ENCODE peak calls at places on chromosomes 12 and 14, in nine cellular contexts. One of them, this sample, is unnamed.

GRCh38 chr12:54364413-54364812 is at the start of gene GPR84:
- DNase-seq in neural progenitor cell: no peak
- DNase-seq in SK-N-SH: no peak
- DNase-seq in MM.1S: peak
- DNase-seq in GM23338: no peak
- DNase-seq in hepatocyte: no peak
- DNase-seq in HCT116: no peak
- DNase-seq in GM23248: no peak
- DNase-seq in PC-3: no peak
- DNase-seq in this sample: peak

GRCh38 chr12:44875954-44876553 is at the start of gene NELL2:
- DNase-seq in PC-3: peak
- DNase-seq in GM23338: peak
- DNase-seq in SK-N-SH: peak
- DNase-seq in HCT116: no peak
- DNase-seq in MM.1S: peak
- DNase-seq in neural progenitor cell: peak
- DNase-seq in hepatocyte: peak
- DNase-seq in GM23248: peak
- DNase-seq in this sample: peak

GRCh38 chr14:100539766-100540140 is 47.5 kb downstream of the BEGAIN start:
- DNase-seq in GM23338: no peak
- DNase-seq in SK-N-SH: no peak
- DNase-seq in neural progenitor cell: no peak
- DNase-seq in MM.1S: no peak
- DNase-seq in PC-3: no peak
- DNase-seq in HCT116: no peak
- DNase-seq in hepatocyte: no peak
- DNase-seq in GM23248: no peak
- DNase-seq in this sample: no peak

GRCh38 chr12:122020795-122021192 is 890 bp upstream of the BCL7A start:
- DNase-seq in HCT116: no peak
- DNase-seq in GM23338: peak
- DNase-seq in GM23248: no peak
- DNase-seq in MM.1S: no peak
- DNase-seq in hepatocyte: no peak
- DNase-seq in PC-3: no peak
- DNase-seq in neural progenitor cell: no peak
- DNase-seq in SK-N-SH: no peak
- DNase-seq in this sample: peak

GRCh38 chr12:129296636-129297035 is 443.4 kb downstream of the GLT1D1 start:
- DNase-seq in neural progenitor cell: no peak
- DNase-seq in GM23248: no peak
- DNase-seq in MM.1S: no peak
- DNase-seq in GM23338: no peak
- DNase-seq in SK-N-SH: no peak
- DNase-seq in hepatocyte: no peak
- DNase-seq in HCT116: no peak
- DNase-seq in PC-3: no peak
- DNase-seq in this sample: no peak

GRCh38 chr14:100221419-100222218 is 17.3 kb upstream of the YY1 start:
- DNase-seq in HCT116: no peak
- DNase-seq in PC-3: peak
- DNase-seq in SK-N-SH: no peak
- DNase-seq in MM.1S: peak
- DNase-seq in GM23338: peak
- DNase-seq in hepatocyte: peak
- DNase-seq in GM23248: peak
- DNase-seq in neural progenitor cell: peak
- DNase-seq in this sample: peak

GRCh38 chr12:14961466-14962155 is at the start of gene ARHGDIB:
- DNase-seq in PC-3: no peak
- DNase-seq in hepatocyte: no peak
- DNase-seq in neural progenitor cell: no peak
- DNase-seq in GM23338: peak
- DNase-seq in SK-N-SH: no peak
- DNase-seq in MM.1S: peak
- DNase-seq in GM23248: peak
- DNase-seq in HCT116: no peak
- DNase-seq in this sample: peak

GRCh38 chr12:58420496-58420895 is 479.1 kb downstream of the ATP23 start:
- DNase-seq in GM23338: no peak
- DNase-seq in PC-3: peak
- DNase-seq in HCT116: no peak
- DNase-seq in SK-N-SH: no peak
- DNase-seq in GM23248: peak
- DNase-seq in neural progenitor cell: no peak
- DNase-seq in hepatocyte: no peak
- DNase-seq in MM.1S: no peak
- DNase-seq in this sample: no peak

GRCh38 chr12:123634142-123634561 is 523 bp downstream of the GTF2H3 start:
- DNase-seq in GM23338: no peak
- DNase-seq in hepatocyte: no peak
- DNase-seq in neural progenitor cell: no peak
- DNase-seq in GM23248: peak
- DNase-seq in MM.1S: no peak
- DNase-seq in SK-N-SH: no peak
- DNase-seq in PC-3: no peak
- DNase-seq in HCT116: no peak
- DNase-seq in this sample: no peak

GRCh38 chr12:92784795-92785562 is 82.2 kb downstream of the PLEKHG7 start:
- DNase-seq in MM.1S: peak
- DNase-seq in HCT116: peak
- DNase-seq in GM23338: peak
- DNase-seq in PC-3: peak
- DNase-seq in neural progenitor cell: peak
- DNase-seq in SK-N-SH: peak
- DNase-seq in GM23248: peak
- DNase-seq in hepatocyte: peak
- DNase-seq in this sample: peak

GRCh38 chr12:46661161-46661845 is 164.5 kb downstream of the SLC38A4 start:
- DNase-seq in MM.1S: peak
- DNase-seq in HCT116: peak
- DNase-seq in PC-3: peak
- DNase-seq in SK-N-SH: peak
- DNase-seq in GM23338: peak
- DNase-seq in GM23248: peak
- DNase-seq in neural progenitor cell: peak
- DNase-seq in hepatocyte: peak
- DNase-seq in this sample: peak

GRCh38 chr14:50944647-50945413 is 547 bp upstream of the PYGL start:
- DNase-seq in GM23248: peak
- DNase-seq in neural progenitor cell: no peak
- DNase-seq in SK-N-SH: no peak
- DNase-seq in GM23338: no peak
- DNase-seq in PC-3: peak
- DNase-seq in MM.1S: no peak
- DNase-seq in hepatocyte: peak
- DNase-seq in HCT116: peak
- DNase-seq in this sample: no peak

GRCh38 chr14:101927859-101928258 is 36.5 kb upstream of the DYNC1H1 start:
- DNase-seq in hepatocyte: peak
- DNase-seq in GM23338: no peak
- DNase-seq in neural progenitor cell: no peak
- DNase-seq in GM23248: peak
- DNase-seq in PC-3: no peak
- DNase-seq in SK-N-SH: peak
- DNase-seq in MM.1S: no peak
- DNase-seq in HCT116: no peak
- DNase-seq in this sample: no peak

GRCh38 chr12:34205401-34205800 is 183.1 kb downstream of the ALG10 start:
- DNase-seq in GM23248: no peak
- DNase-seq in GM23338: no peak
- DNase-seq in hepatocyte: no peak
- DNase-seq in neural progenitor cell: no peak
- DNase-seq in MM.1S: no peak
- DNase-seq in HCT116: no peak
- DNase-seq in PC-3: no peak
- DNase-seq in SK-N-SH: peak
- DNase-seq in this sample: no peak

DNA sequence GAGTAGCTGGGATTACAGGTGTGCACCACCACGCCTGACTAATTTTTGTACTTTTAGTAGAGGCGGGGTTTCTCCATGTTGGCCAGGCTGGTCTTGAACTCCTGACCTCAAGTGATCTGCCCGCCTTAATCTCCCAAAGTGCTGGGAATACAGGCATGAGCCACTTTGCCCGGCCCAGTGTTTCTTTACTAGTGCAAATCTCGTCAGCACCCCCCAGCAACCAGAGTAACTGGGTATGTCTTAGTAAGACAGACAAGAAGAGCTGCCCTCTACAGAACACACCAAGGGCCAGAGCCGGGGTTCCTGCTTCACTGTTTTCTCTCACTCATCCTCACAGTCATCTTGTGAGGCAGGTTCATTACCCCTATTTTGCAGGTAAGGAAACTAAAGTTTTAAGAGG is 78.5 kb upstream of the GPR68 start:
- DNase-seq in GM23338: no peak
- DNase-seq in MM.1S: no peak
- DNase-seq in HCT116: no peak
- DNase-seq in GM23248: no peak
- DNase-seq in PC-3: no peak
- DNase-seq in SK-N-SH: no peak
- DNase-seq in hepatocyte: no peak
- DNase-seq in neural progenitor cell: no peak
- DNase-seq in this sample: no peak
- TF ChIP-seq EZH2phosphoT487 in GM23338: no peak
- TF ChIP-seq EZH2phosphoT487 in MM.1S: no peak
- TF ChIP-seq EZH2phosphoT487 in HCT116: no peak
- TF ChIP-seq EZH2phosphoT487 in GM23248: no peak
- TF ChIP-seq EZH2phosphoT487 in PC-3: no peak
- TF ChIP-seq EZH2phosphoT487 in SK-N-SH: no peak
- TF ChIP-seq EZH2phosphoT487 in hepatocyte: no peak
- TF ChIP-seq EZH2phosphoT487 in neural progenitor cell: no peak
- TF ChIP-seq EZH2phosphoT487 in this sample: no peak

GRCh38 chr12:108633534-108634224 is at the start of gene SELPLG:
- DNase-seq in SK-N-SH: no peak
- DNase-seq in HCT116: no peak
- DNase-seq in neural progenitor cell: no peak
- DNase-seq in hepatocyte: no peak
- DNase-seq in GM23338: no peak
- DNase-seq in PC-3: no peak
- DNase-seq in GM23248: no peak
- DNase-seq in MM.1S: peak
- DNase-seq in this sample: peak
- TF ChIP-seq EZH2phosphoT487 in SK-N-SH: no peak
- TF ChIP-seq EZH2phosphoT487 in HCT116: no peak
- TF ChIP-seq EZH2phosphoT487 in neural progenitor cell: no peak
- TF ChIP-seq EZH2phosphoT487 in hepatocyte: no peak
- TF ChIP-seq EZH2phosphoT487 in GM23338: no peak
- TF ChIP-seq EZH2phosphoT487 in PC-3: no peak
- TF ChIP-seq EZH2phosphoT487 in GM23248: no peak
- TF ChIP-seq EZH2phosphoT487 in MM.1S: no peak
- TF ChIP-seq EZH2phosphoT487 in this sample: no peak

GRCh38 chr14:67971627-67972625 is 152.3 kb downstream of the RAD51B start:
- DNase-seq in HCT116: no peak
- DNase-seq in MM.1S: no peak
- DNase-seq in neural progenitor cell: no peak
- DNase-seq in SK-N-SH: peak
- DNase-seq in PC-3: peak
- DNase-seq in GM23248: peak
- DNase-seq in GM23338: no peak
- DNase-seq in hepatocyte: no peak
- DNase-seq in this sample: no peak
- TF ChIP-seq EZH2phosphoT487 in HCT116: no peak
- TF ChIP-seq EZH2phosphoT487 in MM.1S: no peak
- TF ChIP-seq EZH2phosphoT487 in neural progenitor cell: no peak
- TF ChIP-seq EZH2phosphoT487 in SK-N-SH: no peak
- TF ChIP-seq EZH2phosphoT487 in PC-3: no peak
- TF ChIP-seq EZH2phosphoT487 in GM23248: no peak
- TF ChIP-seq EZH2phosphoT487 in GM23338: no peak
- TF ChIP-seq EZH2phosphoT487 in hepatocyte: no peak
- TF ChIP-seq EZH2phosphoT487 in this sample: no peak

GRCh38 chr14:24609667-24610344 is at the start of gene GZMH:
- DNase-seq in HCT116: no peak
- DNase-seq in GM23338: no peak
- DNase-seq in hepatocyte: no peak
- DNase-seq in PC-3: no peak
- DNase-seq in SK-N-SH: no peak
- DNase-seq in neural progenitor cell: no peak
- DNase-seq in GM23248: no peak
- DNase-seq in MM.1S: peak
- DNase-seq in this sample: no peak

GRCh38 chr14:24612186-24612585 is 2.7 kb upstream of the GZMH start:
- DNase-seq in GM23338: no peak
- DNase-seq in GM23248: no peak
- DNase-seq in SK-N-SH: no peak
- DNase-seq in hepatocyte: no peak
- DNase-seq in MM.1S: peak
- DNase-seq in PC-3: no peak
- DNase-seq in HCT116: no peak
- DNase-seq in neural progenitor cell: no peak
- DNase-seq in this sample: no peak

GRCh38 chr14:24607081-24607480 is 2.4 kb downstream of the GZMH start:
- DNase-seq in neural progenitor cell: no peak
- DNase-seq in HCT116: no peak
- DNase-seq in GM23248: no peak
- DNase-seq in PC-3: no peak
- DNase-seq in MM.1S: peak
- DNase-seq in GM23338: no peak
- DNase-seq in hepatocyte: no peak
- DNase-seq in SK-N-SH: no peak
- DNase-seq in this sample: no peak

GRCh38 chr14:24605435-24606190 is 3.9 kb downstream of the GZMH start:
- DNase-seq in HCT116: peak
- DNase-seq in GM23338: peak
- DNase-seq in PC-3: peak
- DNase-seq in SK-N-SH: peak
- DNase-seq in hepatocyte: no peak
- DNase-seq in neural progenitor cell: peak
- DNase-seq in MM.1S: peak
- DNase-seq in GM23248: peak
- DNase-seq in this sample: peak

DNA sequence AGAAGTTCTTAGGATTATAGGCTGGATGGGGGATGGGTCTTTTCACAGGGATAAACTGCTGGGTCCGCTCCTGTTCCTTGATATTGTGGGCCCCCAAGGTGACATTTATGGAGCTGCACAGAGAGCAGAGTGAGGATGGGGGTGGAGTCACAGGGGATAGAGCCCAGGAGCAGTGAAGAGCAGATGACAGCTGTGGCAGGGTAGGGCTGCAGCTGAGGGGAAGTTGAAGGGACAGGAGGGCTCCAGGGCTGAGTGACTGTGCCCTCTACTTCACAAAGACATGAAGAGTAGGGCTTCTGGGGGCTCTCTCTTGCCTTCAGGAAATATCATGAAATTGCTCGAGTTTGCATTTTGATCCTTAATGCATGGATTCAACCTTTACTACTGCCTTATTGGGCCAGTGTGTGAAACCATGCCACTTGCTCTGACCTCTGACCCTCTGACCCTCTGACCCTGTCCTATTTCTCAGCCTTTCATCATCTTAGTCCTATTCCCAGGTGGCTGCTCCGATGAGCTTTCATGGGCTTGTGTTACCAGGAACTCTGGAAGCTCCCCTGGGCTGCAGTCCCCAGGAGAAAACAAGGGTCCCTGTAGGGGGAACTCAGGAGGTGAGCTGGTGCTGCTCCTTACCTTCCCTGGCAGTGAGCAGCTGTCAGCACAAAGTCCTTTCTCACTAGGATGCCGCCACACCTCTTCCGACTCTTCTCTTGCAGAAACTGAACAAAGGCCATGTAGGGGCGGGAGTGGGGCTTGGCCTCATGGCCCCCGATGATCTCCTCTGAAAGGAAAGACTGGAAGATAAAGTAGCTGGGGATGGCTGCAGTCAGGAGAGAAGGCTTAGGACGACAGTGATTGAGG is 1.6 kb downstream of the GZMH start:
- DNase-seq in MM.1S: no peak
- DNase-seq in HCT116: no peak
- DNase-seq in PC-3: no peak
- DNase-seq in hepatocyte: no peak
- DNase-seq in SK-N-SH: no peak
- DNase-seq in GM23338: no peak
- DNase-seq in neural progenitor cell: no peak
- DNase-seq in GM23248: no peak
- DNase-seq in this sample: no peak
- TF ChIP-seq EZH2phosphoT487 in MM.1S: no peak
- TF ChIP-seq EZH2phosphoT487 in HCT116: no peak
- TF ChIP-seq EZH2phosphoT487 in PC-3: no peak
- TF ChIP-seq EZH2phosphoT487 in hepatocyte: no peak
- TF ChIP-seq EZH2phosphoT487 in SK-N-SH: no peak
- TF ChIP-seq EZH2phosphoT487 in GM23338: no peak
- TF ChIP-seq EZH2phosphoT487 in neural progenitor cell: no peak
- TF ChIP-seq EZH2phosphoT487 in GM23248: no peak
- TF ChIP-seq EZH2phosphoT487 in this sample: no peak